ENCODE peak calls at places on chromosomes 4 and X, in five cellular contexts. L is GM12878, V is K562, R is HepG2, O is GM23338. X is an unnamed sample.

GRCh38 chrX:12378263-12378662 is 240.0 kb downstream of the FRMPD4 start:
- DNase-seq in V (no peak), R (no peak), O (no peak), L (no peak), X (no peak)

GRCh38 chr4:86934772-86935498 is at the start of gene AFF1:
- DNase-seq in V (peak), O (peak), L (peak), R (peak), X (peak)

GRCh38 chrX:70196961-70197805 is 19.9 kb downstream of the DGAT2L6 start:
- DNase-seq in V (peak), L (no peak), O (peak), R (peak), X (peak)

GRCh38 chr4:42654606-42655005 is 2.3 kb downstream of the ATP8A1 start:
- DNase-seq in V (peak), L (no peak), O (no peak), R (peak), X (no peak)

GRCh38 chr4:13892739-13893105 is 265.2 kb upstream of the BOD1L1 start:
- DNase-seq in V (no peak), L (no peak), R (no peak), O (no peak), X (no peak)

GRCh38 chrX:85627363-85627762 is 247.9 kb upstream of the POF1B start:
- DNase-seq in R (no peak), L (no peak), O (peak), V (peak), X (no peak)

GRCh38 chrX:133335027-133335426 is 80.3 kb downstream of the GPC4 start:
- DNase-seq in V (peak), R (no peak), O (peak), L (no peak), X (peak)

GRCh38 chr4:113049421-113050355 is at the start of gene ANK2:
- DNase-seq in O (peak), R (no peak), L (no peak), V (no peak), X (no peak)

GRCh38 chr4:116018831-116019230 is 905.4 kb upstream of the NDST4 start:
- DNase-seq in L (no peak), V (no peak), O (no peak), R (no peak), X (no peak)

GRCh38 chrX:150690126-150690525 is 3.1 kb upstream of the MTMR1 start:
- DNase-seq in L (no peak), R (no peak), V (no peak), O (no peak), X (no peak)

GRCh38 chr4:156786713-156787112 is 184.9 kb downstream of the PDGFC start:
- DNase-seq in L (no peak), R (no peak), V (no peak), O (no peak), X (no peak)

GRCh38 chr4:120821986-120822385 is 100.5 kb downstream of the PRDM5 start:
- DNase-seq in V (no peak), O (no peak), L (no peak), R (no peak), X (no peak)
- TF ChIP-seq JUNB in V (no peak), O (no peak), L (no peak), R (no peak), X (no peak)

GRCh38 chrX:2761246-2761645 is 9.4 kb downstream of the XG start:
- DNase-seq in V (no peak), L (no peak), O (no peak), R (no peak), X (no peak)

GRCh38 chrX:2766921-2767320 is 15.1 kb downstream of the XG start:
- DNase-seq in O (no peak), V (no peak), L (no peak), R (no peak), X (no peak)

GRCh38 chrX:2769615-2770014 is 17.8 kb downstream of the XG start:
- DNase-seq in V (no peak), R (no peak), O (no peak), L (no peak), X (no peak)

GRCh38 chrX:2767631-2768455 is 16.0 kb downstream of the XG start:
- DNase-seq in V (no peak), R (peak), L (no peak), O (peak), X (peak)

GRCh38 chrX:2764766-2765666 is 13.2 kb downstream of the XG start:
- DNase-seq in V (no peak), L (no peak), O (no peak), R (no peak), X (no peak)
- TF ChIP-seq REST in V (no peak), L (no peak), O (no peak), R (no peak), X (no peak)

GRCh38 chr4:71189471-71189870 is 149.3 kb upstream of the SLC4A4 start:
- DNase-seq in L (no peak), R (no peak), V (no peak), O (no peak), X (no peak)
- TF ChIP-seq JUNB in L (no peak), R (no peak), V (no peak), O (no peak), X (no peak)

GRCh38 chr4:26792639-26793038 is 68.0 kb upstream of the STIM2 start:
- DNase-seq in L (no peak), R (no peak), V (no peak), O (no peak), X (no peak)

GRCh38 chr4:26789208-26789607 is 71.4 kb upstream of the STIM2 start:
- DNase-seq in V (no peak), L (no peak), O (no peak), R (no peak), X (no peak)

GRCh38 chr4:26791346-26791745 is 69.3 kb upstream of the STIM2 start:
- DNase-seq in O (no peak), V (no peak), R (no peak), L (no peak), X (no peak)

GRCh38 chr4:26788341-26788733 is 72.3 kb upstream of the STIM2 start:
- DNase-seq in V (no peak), R (no peak), L (no peak), O (no peak), X (no peak)

DNA sequence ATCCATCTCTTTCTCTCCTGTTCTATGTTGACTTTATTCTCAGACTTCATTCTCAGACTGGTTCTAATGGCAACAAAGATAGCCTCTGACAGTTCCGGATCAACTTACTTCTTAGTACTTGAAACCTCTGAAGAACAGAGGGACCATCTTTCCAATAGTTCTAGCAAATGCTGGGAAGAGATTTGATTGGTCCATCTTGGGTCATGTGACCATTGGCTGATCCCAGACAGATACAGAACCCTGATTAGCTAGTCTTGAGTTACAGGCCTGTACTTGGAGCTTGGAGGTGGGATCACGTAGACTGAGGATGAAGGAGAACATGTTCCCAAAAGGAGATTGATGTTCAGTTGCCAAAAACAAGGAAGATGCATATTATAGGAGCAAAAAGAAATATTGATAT is 66.9 kb upstream of the STIM2 start:
- DNase-seq in L (no peak), O (no peak), V (peak), R (no peak), X (no peak)
- TF ChIP-seq REST in L (no peak), O (no peak), V (no peak), R (no peak), X (no peak)

GRCh38 chr4:184826315-184827266 is 823 bp upstream of the ACSL1 start:
- DNase-seq in R (no peak), L (no peak), O (peak), V (peak), X (no peak)
- TF ChIP-seq JUNB in R (no peak), L (no peak), O (no peak), V (no peak), X (no peak)

DNA sequence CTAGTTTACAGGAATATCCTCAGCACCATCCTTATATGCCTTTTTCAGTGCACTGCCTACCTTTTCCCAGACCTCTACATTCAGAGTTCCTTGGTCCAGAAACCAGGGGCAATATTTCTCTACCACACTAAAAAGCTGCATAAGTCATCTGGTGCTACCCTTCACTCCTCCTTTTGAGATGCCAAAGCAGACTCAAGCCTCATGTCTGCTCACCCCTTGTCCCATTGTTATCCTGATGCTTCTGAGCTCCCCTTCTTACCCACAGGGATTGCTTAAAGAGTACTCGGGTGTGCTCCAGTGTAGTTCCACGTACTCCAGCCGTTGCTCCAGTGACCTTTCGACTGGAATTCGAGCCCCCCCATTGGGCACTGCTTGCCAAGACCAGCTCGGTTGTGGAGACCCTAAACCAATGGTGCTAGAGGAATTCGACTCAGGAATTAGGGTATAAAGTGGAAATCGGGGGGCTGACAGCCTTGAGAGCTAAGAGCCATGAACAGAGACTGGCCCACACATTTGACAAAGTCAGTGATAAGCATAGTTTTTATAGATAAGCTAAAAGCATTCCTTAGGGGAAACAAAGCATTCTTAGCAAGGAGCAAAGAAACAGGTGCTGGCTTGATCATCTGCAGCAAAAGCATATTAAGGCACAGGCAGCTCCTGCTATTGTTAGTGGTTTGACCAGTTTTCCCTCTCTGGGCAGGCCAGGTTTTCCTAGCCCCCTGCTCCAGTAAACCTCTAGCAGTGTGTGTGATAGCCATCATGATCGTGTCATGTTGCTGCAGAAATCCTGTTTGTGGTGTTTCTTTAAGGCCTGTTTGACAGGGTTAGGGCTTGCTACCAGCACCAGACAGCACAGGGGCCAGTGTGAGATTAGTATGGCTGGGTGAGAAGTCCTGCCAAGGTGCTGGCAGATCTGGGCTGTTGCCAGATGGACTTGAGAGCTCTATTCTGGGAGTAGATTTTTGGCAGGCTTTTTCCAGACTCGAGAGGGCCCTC is 57.5 kb upstream of the WDR1 start:
- DNase-seq in L (no peak), V (no peak), R (no peak), O (no peak), X (no peak)
- TF ChIP-seq REST in L (no peak), V (no peak), R (no peak), O (no peak), X (no peak)

DNA sequence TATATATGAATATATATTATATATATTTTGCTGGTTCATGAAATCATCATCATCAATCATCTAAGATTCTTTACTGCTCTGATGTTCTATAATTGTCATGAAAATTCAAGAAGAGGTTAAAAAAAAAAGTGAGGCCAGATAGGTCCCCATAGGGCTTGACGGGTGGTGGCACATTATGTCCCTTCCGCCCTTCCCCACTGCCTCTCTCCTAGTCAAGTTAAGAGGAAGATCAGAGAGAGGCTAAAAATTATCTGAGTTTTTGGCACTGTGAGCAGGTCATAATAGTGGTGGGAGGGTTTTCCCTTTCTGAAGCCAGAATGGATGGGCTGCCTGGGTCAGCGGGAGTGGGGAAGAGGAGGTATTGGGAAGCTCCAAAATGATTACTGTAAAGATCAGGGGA is 5.4 kb downstream of the SYNPO2 start:
- DNase-seq in R (no peak), V (no peak), L (no peak), O (no peak), X (no peak)
- TF ChIP-seq JUNB in R (no peak), V (no peak), L (no peak), O (no peak), X (no peak)

GRCh38 chrX:141221611-141222010 is 20.7 kb downstream of the SPANXC start:
- DNase-seq in O (no peak), R (no peak), L (no peak), V (no peak), X (no peak)
- TF ChIP-seq REST in O (no peak), R (no peak), L (no peak), V (no peak), X (no peak)

GRCh38 chr4:132901224-132901623 is 247.9 kb upstream of the PCDH10 start:
- DNase-seq in R (no peak), L (no peak), V (no peak), O (no peak), X (no peak)
- TF ChIP-seq JUNB in R (no peak), L (no peak), V (no peak), O (no peak), X (no peak)